ENCODE peak calls at places on chromosome 11, in seven cellular contexts. W is HCT116, L is K562, Y is SK-N-SH, D is GM12878, V is HepG2, E is NT2/D1. I is an unnamed sample.

GRCh38 chr11:124315052-124315451 is 1.3 kb upstream of the OR8D1 start:
- DNase-seq in W (no peak), L (peak), Y (no peak), D (no peak), V (no peak), E (no peak), I (no peak)

GRCh38 chr11:112537846-112538330 is 277.2 kb upstream of the PLET1 start:
- DNase-seq in W (no peak), L (no peak), Y (no peak), D (no peak), V (no peak), E (no peak), I (no peak)

GRCh38 chr11:35590412-35590811 is 27.8 kb upstream of the FJX1 start:
- DNase-seq in W (no peak), L (no peak), Y (no peak), D (no peak), V (no peak), E (no peak), I (no peak)

GRCh38 chr11:115303929-115304328 is 200.3 kb downstream of the CADM1 start:
- DNase-seq in W (no peak), L (no peak), Y (no peak), D (no peak), V (no peak), E (no peak), I (no peak)

GRCh38 chr11:76173663-76174062 is 32.6 kb downstream of the WNT11 start:
- DNase-seq in W (no peak), L (no peak), Y (no peak), D (no peak), V (no peak), E (no peak), I (no peak)

GRCh38 chr11:131668867-131669780 is 298.7 kb downstream of the NTM start:
- DNase-seq in W (peak), L (peak), Y (peak), D (no peak), V (peak), E (peak), I (no peak)

GRCh38 chr11:113932788-113933187 is 28.2 kb downstream of the HTR3B start:
- DNase-seq in W (no peak), L (no peak), Y (no peak), D (no peak), V (no peak), E (peak), I (no peak)

GRCh38 chr11:73342633-73343032 is 33.6 kb upstream of the RELT start:
- DNase-seq in W (no peak), L (no peak), Y (peak), D (no peak), V (no peak), E (no peak), I (no peak)

GRCh38 chr11:134477486-134477885 is 65.4 kb upstream of the B3GAT1 start:
- DNase-seq in W (no peak), L (no peak), Y (no peak), D (no peak), V (no peak), E (no peak), I (no peak)

GRCh38 chr11:127247261-127247660 is 246.7 kb upstream of the KIRREL3 start:
- DNase-seq in W (no peak), L (no peak), Y (no peak), D (no peak), V (no peak), E (peak), I (no peak)

GRCh38 chr11:85806876-85807275 is 4.1 kb downstream of the SYTL2 start:
- DNase-seq in W (no peak), L (no peak), Y (no peak), D (no peak), V (no peak), E (no peak), I (no peak)

GRCh38 chr11:123060265-123061000 is 1.5 kb downstream of the HSPA8 start:
- DNase-seq in W (no peak), L (no peak), Y (no peak), D (no peak), V (no peak), E (no peak), I (no peak)

GRCh38 chr11:46916669-46917108 is 1.7 kb downstream of the LRP4 start:
- DNase-seq in W (no peak), L (peak), Y (peak), D (no peak), V (peak), E (peak), I (no peak)

GRCh38 chr11:26651916-26652315 is 69.9 kb downstream of the SLC5A12 start:
- DNase-seq in W (no peak), L (no peak), Y (no peak), D (no peak), V (no peak), E (no peak), I (no peak)

GRCh38 chr11:102727890-102728289 is 3.1 kb upstream of the MMP8 start:
- DNase-seq in W (no peak), L (no peak), Y (no peak), D (no peak), V (no peak), E (no peak), I (no peak)
- TF ChIP-seq YY1 in W (no peak), L (no peak), Y (no peak), D (no peak), V (no peak), E (no peak), I (no peak)

GRCh38 chr11:11424696-11425095 is 71.6 kb upstream of the CSNK2A3 start:
- DNase-seq in W (no peak), L (no peak), Y (no peak), D (no peak), V (no peak), E (no peak), I (no peak)
- H3K9ac ChIP-seq in W (no peak), L (no peak), Y (no peak), D (no peak), V (no peak), E (no peak), I (no peak)

GRCh38 chr11:12182650-12183511 is 72.5 kb downstream of the MICAL2 start:
- DNase-seq in W (peak), L (peak), Y (no peak), D (no peak), V (peak), E (no peak), I (no peak)
- TF ChIP-seq YY1 in W (no peak), L (no peak), Y (peak), D (no peak), V (no peak), E (no peak), I (no peak)

DNA sequence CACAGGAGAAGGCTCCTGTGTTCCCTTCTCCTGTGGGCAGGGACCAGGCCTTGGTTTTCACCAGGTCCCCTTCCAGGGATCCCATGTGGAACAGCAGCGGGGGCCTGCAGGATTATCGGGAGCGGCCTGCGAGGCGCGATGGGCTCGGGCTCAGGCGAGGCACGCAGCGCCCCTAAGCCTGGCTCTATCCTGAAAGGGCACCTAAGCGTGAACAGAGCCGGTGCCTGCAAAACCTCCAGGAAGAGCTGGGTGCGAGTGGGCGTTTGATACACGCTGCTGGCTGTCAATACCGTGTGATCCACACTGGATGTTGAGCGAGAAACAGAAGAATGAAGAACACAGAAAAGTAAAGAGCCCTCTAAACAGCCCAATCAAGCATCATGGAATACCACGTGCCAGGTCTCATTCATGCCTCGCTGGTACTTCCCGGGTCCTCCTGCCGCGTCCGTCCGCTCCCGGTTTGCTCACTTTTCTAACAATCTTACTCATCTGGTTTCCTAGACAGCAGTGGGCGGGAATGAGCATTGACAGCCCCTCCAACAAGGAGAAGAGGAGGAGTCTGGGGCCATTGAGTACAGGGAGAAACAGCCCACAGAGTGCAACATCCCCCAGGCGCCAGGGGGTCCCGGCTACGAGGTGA is 12.5 kb downstream of the OSBPL5 start:
- DNase-seq in W (no peak), L (no peak), Y (no peak), D (no peak), V (no peak), E (no peak), I (no peak)
- H3K9ac ChIP-seq in W (no peak), L (no peak), Y (no peak), D (no peak), V (no peak), E (peak), I (no peak)

GRCh38 chr11:70786021-70786665 is 387.8 kb downstream of the CTTN start:
- DNase-seq in W (no peak), L (no peak), Y (no peak), D (no peak), V (no peak), E (no peak), I (no peak)

GRCh38 chr11:70790671-70791300 is 392.5 kb downstream of the CTTN start:
- DNase-seq in W (no peak), L (no peak), Y (no peak), D (no peak), V (no peak), E (no peak), I (peak)

GRCh38 chr11:70785372-70785771 is 387.0 kb downstream of the CTTN start:
- DNase-seq in W (no peak), L (no peak), Y (no peak), D (no peak), V (no peak), E (no peak), I (no peak)

GRCh38 chr11:70783821-70784220 is 385.5 kb downstream of the CTTN start:
- DNase-seq in W (no peak), L (no peak), Y (no peak), D (no peak), V (no peak), E (no peak), I (no peak)

DNA sequence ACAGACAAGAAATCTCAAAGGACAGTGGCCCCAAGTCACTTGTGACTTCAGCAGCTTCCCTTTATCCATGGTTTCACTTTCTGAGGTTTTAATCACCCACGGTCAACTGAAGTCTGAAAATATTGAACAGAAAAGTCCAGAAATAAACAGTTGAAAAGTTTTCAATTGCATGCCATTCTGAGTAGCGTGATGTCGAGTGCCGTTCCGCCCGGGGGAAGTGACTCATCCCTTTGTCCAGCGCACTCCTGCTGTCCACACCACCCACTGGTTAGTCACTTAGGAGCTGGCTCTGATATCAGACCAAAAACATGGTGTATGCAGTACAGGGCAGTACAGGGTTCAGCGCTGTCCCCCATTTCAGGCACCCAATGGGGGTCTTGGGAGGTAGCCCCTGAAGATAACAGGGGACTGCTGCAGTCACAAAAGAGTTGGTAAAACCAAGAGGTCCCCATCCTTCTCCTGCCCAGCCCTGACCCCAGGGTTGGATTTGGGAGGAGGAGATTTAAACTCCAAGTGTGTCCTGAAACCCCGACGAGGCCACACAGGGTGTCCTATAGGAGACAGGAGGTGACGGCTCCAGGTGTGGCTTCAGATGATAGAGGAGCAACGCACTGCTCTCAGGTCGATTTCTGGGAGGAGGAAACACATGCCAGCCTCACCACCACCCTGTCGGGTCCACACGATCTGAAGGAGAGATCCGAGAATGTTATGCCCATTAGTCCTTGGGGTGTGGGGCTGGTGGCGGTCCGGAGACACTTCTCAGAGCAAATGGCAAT is 390.1 kb downstream of the CTTN start:
- DNase-seq in W (peak), L (peak), Y (no peak), D (no peak), V (no peak), E (no peak), I (no peak)
- TF ChIP-seq YY1 in W (peak), L (no peak), Y (no peak), D (no peak), V (no peak), E (no peak), I (no peak)